ENCODE peak calls at places on chromosomes 3 and 15, in ten cellular contexts. M is smooth muscle cell of the brain vasculature; W is EL; S is AML-193; D is iris pigment epithelial cell; U is stimulated activated CD4-positive, alpha-beta T cell treated with anti-CD3 and anti-CD28 coated beads, Interleukin-1b, Interleukin-23, amount 100 ng/mL, for 24 hours; X is mammary epithelial cell; E is activated T-cell treated with anti-CD3 and anti-CD28 coated beads for 1 hour; O is activated CD4-positive, CD25-positive, alpha-beta regulatory T cell treated with anti-CD3 and anti-CD28 coated beads, Interleukin-2, amount 50 U/mL, for 16 hours; G is RPMI8226. J is an unnamed sample.

GRCh38 chr3:101928890-101929289 is 79.6 kb downstream of the NFKBIZ start:
- DNase-seq in M (no peak), W (peak), S (no peak), D (peak), U (no peak), X (peak), E (no peak), O (no peak), G (no peak), J (no peak)

GRCh38 chr3:71063768-71064287 is 519.7 kb downstream of the FOXP1 start:
- DNase-seq in M (no peak), W (peak), S (peak), D (peak), U (peak), X (peak), E (peak), O (peak), G (no peak), J (peak)

GRCh38 chr3:11136871-11137626 is 17.2 kb upstream of the HRH1 start:
- DNase-seq in M (peak), W (peak), S (no peak), D (peak), U (no peak), X (peak), E (no peak), O (no peak), G (peak), J (no peak)

GRCh38 chr3:43692971-43693370 is 2.2 kb downstream of the ABHD5 start:
- DNase-seq in M (no peak), W (no peak), S (no peak), D (no peak), U (no peak), X (no peak), E (no peak), O (no peak), G (no peak), J (peak)

GRCh38 chr15:101256756-101257155 is 4.9 kb upstream of the CHSY1 start:
- DNase-seq in M (no peak), W (no peak), S (peak), D (no peak), U (no peak), X (no peak), E (no peak), O (no peak), G (peak), J (peak)

GRCh38 chr3:45795882-45796765 is at the start of gene SLC6A20:
- DNase-seq in M (no peak), W (no peak), S (no peak), D (no peak), U (peak), X (no peak), E (no peak), O (no peak), G (no peak), J (no peak)

GRCh38 chr3:193788189-193788946 is 195.4 kb downstream of the OPA1 start:
- DNase-seq in M (no peak), W (peak), S (peak), D (peak), U (no peak), X (no peak), E (no peak), O (no peak), G (peak), J (peak)

GRCh38 chr15:78157203-78157602 is 8.0 kb downstream of the IDH3A start:
- DNase-seq in M (no peak), W (no peak), S (no peak), D (no peak), U (no peak), X (no peak), E (no peak), O (no peak), G (no peak), J (no peak)

GRCh38 chr3:171505822-171506333 is 45.7 kb upstream of the TNIK start:
- DNase-seq in M (no peak), W (no peak), S (no peak), D (no peak), U (no peak), X (no peak), E (no peak), O (no peak), G (no peak), J (no peak)

GRCh38 chr3:109050591-109051167 is 67.3 kb downstream of the MORC1 start:
- DNase-seq in M (no peak), W (peak), S (peak), D (peak), U (no peak), X (peak), E (no peak), O (no peak), G (peak), J (peak)

GRCh38 chr15:60325905-60326304 is 71.9 kb downstream of the ANXA2 start:
- DNase-seq in M (no peak), W (no peak), S (no peak), D (no peak), U (no peak), X (no peak), E (no peak), O (no peak), G (no peak), J (no peak)

GRCh38 chr15:48785195-48785594 is 25.7 kb downstream of the CEP152 start:
- DNase-seq in M (no peak), W (no peak), S (no peak), D (no peak), U (no peak), X (no peak), E (no peak), O (no peak), G (no peak), J (no peak)

GRCh38 chr3:114011059-114011797 is 45.1 kb downstream of the CCDC191 start:
- DNase-seq in M (no peak), W (no peak), S (peak), D (no peak), U (no peak), X (no peak), E (no peak), O (no peak), G (no peak), J (peak)

J was measured in OCI-M1.